ENCODE peak calls at places on chromosomes 2 and 18, in five cellular contexts. F, O, H, Y and B are unnamed samples.

GRCh38 chr18:51066273-51066672 is 36.3 kb downstream of the SMAD4 start:
- DNase-seq in O (no peak), F (no peak), Y (no peak), H (no peak), B (no peak)

GRCh38 chr2:200653021-200653420 is 67.2 kb downstream of the AOX1 start:
- DNase-seq in F (no peak), O (no peak), Y (no peak), H (no peak), B (no peak)

GRCh38 chr2:48213646-48214045 is 307.3 kb upstream of the FBXO11 start:
- DNase-seq in F (no peak), Y (no peak), O (no peak), H (no peak), B (no peak)

GRCh38 chr18:14781671-14782070 is 33.7 kb downstream of the ANKRD30B start:
- DNase-seq in O (no peak), H (no peak), Y (no peak), F (no peak), B (no peak)

GRCh38 chr2:55408098-55408882 is 11.4 kb downstream of the CCDC88A start:
- DNase-seq in H (no peak), Y (no peak), F (no peak), O (no peak), B (no peak)

GRCh38 chr2:56177420-56178220 is 6.2 kb upstream of the CCDC85A start:
- DNase-seq in F (no peak), Y (no peak), O (no peak), H (no peak), B (no peak)

GRCh38 chr2:173657996-173658717 is 303.5 kb downstream of the CDCA7 start:
- DNase-seq in Y (no peak), F (peak), H (no peak), O (peak), B (no peak)

GRCh38 chr2:28755411-28755810 is 3.8 kb downstream of the PPP1CB start:
- DNase-seq in O (no peak), Y (no peak), F (no peak), H (no peak), B (no peak)

GRCh38 chr2:217622205-217622621 is 380.6 kb downstream of the TNS1 start:
- DNase-seq in Y (no peak), F (peak), H (no peak), O (peak), B (no peak)

GRCh38 chr2:162060522-162060921 is 13.5 kb downstream of the DPP4 start:
- DNase-seq in H (no peak), F (no peak), Y (no peak), O (no peak), B (no peak)

GRCh38 chr2:100939445-100939844 is 62.6 kb upstream of the RPL31 start:
- DNase-seq in O (no peak), Y (no peak), F (no peak), H (no peak), B (no peak)

GRCh38 chr2:120855855-120856405 is 120.3 kb downstream of the GLI2 start:
- DNase-seq in F (no peak), H (no peak), Y (no peak), O (no peak), B (no peak)

GRCh38 chr2:114684404-114684803 is 242.0 kb downstream of the DPP10 start:
- DNase-seq in O (no peak), H (no peak), Y (no peak), F (no peak), B (no peak)

GRCh38 chr18:29271496-29271895 is 1094.6 kb upstream of the CDH2 start:
- DNase-seq in F (no peak), O (no peak), Y (no peak), H (no peak), B (no peak)

GRCh38 chr2:33051586-33052385 is 105.0 kb downstream of the LTBP1 start:
- DNase-seq in Y (no peak), O (no peak), H (no peak), F (peak), B (no peak)

GRCh38 chr2:240225660-240226475 is 85.4 kb upstream of the OTOS start:
- DNase-seq in H (no peak), F (no peak), O (no peak), Y (no peak), B (no peak)

GRCh38 chr18:46211816-46212215 is 107.6 kb downstream of the HAUS1 start:
- DNase-seq in H (no peak), Y (no peak), F (no peak), O (no peak), B (no peak)

GRCh38 chr2:48694143-48694542 is 61.4 kb downstream of the LHCGR start:
- DNase-seq in O (no peak), H (no peak), Y (no peak), F (peak), B (no peak)

GRCh38 chr2:119248311-119248710 is 24.7 kb downstream of the STEAP3 start:
- DNase-seq in F (no peak), H (no peak), Y (no peak), O (no peak), B (no peak)

GRCh38 chr18:5998166-5998881 is 103.0 kb upstream of the TMEM200C start:
- DNase-seq in F (peak), H (no peak), Y (no peak), O (no peak), B (no peak)
- TF ChIP-seq FOXM1 in F (no peak), H (no peak), Y (no peak), O (no peak), B (no peak)

GRCh38 chr18:69883781-69884180 is 63.9 kb downstream of the CD226 start:
- DNase-seq in Y (no peak), H (no peak), O (no peak), F (no peak), B (no peak)
- TF ChIP-seq FOXM1 in Y (no peak), H (no peak), O (no peak), F (no peak), B (no peak)

GRCh38 chr2:73284296-73285161 is at the start of gene FBXO41:
- DNase-seq in Y (peak), O (peak), F (peak), H (peak), B (peak)
- TF ChIP-seq FOXM1 in Y (no peak), O (no peak), F (no peak), H (no peak), B (no peak)

GRCh38 chr2:96119981-96120720 is 3.8 kb upstream of the ADRA2B start:
- DNase-seq in H (no peak), F (no peak), Y (no peak), O (no peak), B (no peak)

GRCh38 chr2:96117701-96118588 is 1.6 kb upstream of the ADRA2B start:
- DNase-seq in O (peak), H (no peak), F (no peak), Y (peak), B (no peak)

GRCh38 chr2:96119389-96119751 is 3.0 kb upstream of the ADRA2B start:
- DNase-seq in H (no peak), Y (no peak), O (no peak), F (no peak), B (no peak)

GRCh38 chr2:96116879-96117533 is 635 bp upstream of the ADRA2B start:
- DNase-seq in H (no peak), F (no peak), Y (peak), O (peak), B (peak)

DNA sequence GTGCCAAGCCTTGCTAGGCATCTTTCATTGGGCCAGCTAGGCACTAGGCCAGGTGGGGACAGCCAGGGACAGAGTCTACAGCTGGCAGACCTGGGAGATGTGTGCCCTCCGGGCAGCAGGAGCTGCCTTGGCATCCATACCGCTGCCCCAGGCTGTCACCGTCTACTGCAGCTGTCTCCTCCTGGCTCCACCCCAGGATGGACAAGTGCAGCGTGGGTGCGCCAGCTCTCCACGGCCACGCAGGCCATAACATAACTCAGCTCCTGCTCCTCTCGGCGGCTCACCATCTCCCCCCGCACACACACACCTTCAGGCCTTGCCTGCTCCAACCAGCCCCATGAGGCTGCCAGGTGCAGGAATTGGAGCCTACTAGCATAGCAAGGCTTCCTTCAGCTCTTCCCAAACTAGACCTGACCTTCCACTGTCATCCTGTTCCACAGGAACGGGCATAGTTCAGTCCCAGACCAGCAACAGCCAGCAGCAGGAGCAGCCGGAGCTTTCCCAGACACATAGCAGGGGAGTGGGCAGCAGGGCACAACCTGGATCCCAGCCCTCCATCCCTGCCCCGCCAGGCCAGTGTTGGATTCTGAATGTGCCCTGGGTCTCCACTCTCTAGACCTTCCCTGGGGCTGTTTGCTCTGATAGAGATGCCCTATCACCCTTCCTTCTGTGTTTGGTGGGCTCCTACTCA is 2.5 kb upstream of the ADRA2B start:
- DNase-seq in H (no peak), F (no peak), Y (no peak), O (no peak), B (no peak)
- TF ChIP-seq FOXM1 in H (no peak), F (no peak), Y (no peak), O (no peak), B (no peak)

GRCh38 chr2:168504323-168504722 is 48.3 kb downstream of the CERS6 start:
- DNase-seq in Y (no peak), H (no peak), O (no peak), F (no peak), B (no peak)
- TF ChIP-seq FOXM1 in Y (no peak), H (no peak), O (no peak), F (no peak), B (no peak)

DNA sequence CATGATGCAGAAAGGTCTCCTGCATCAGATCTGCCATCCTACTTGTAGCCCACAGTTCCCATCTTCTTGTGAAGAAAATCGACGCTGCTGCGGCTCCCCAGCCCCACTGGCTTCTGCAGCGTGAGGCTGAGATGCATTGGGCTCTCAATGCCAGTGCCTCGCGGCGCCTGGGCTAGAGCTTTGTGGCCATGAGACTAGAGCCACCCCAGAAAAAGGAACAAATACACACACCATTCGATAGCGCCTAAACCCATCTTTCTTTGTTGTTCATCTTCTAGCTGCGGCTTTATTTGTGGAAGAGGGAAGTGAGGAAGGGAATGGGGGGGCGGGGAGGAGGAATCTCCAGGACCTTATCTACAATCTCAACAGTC is 2.7 kb downstream of the NOL4 start:
- DNase-seq in F (no peak), O (peak), H (no peak), Y (no peak), B (peak)
- TF ChIP-seq FOXM1 in F (no peak), O (no peak), H (no peak), Y (no peak), B (no peak)

GRCh38 chr2:43210467-43211303 is 15.7 kb downstream of the ZFP36L2 start:
- DNase-seq in H (no peak), O (no peak), F (peak), Y (peak), B (no peak)
- TF ChIP-seq FOXM1 in H (no peak), O (no peak), F (no peak), Y (no peak), B (no peak)

GRCh38 chr2:74655579-74655978 is 1.5 kb downstream of the SEMA4F start:
- DNase-seq in F (no peak), Y (no peak), H (no peak), O (no peak), B (no peak)

GRCh38 chr2:74658516-74658915 is 4.5 kb downstream of the SEMA4F start:
- DNase-seq in Y (no peak), F (no peak), H (no peak), O (no peak), B (no peak)

GRCh38 chr2:74648009-74648443 is at the start of gene M1AP:
- DNase-seq in H (no peak), O (no peak), Y (no peak), F (no peak), B (no peak)

GRCh38 chr2:74653985-74654882 is at the start of gene SEMA4F:
- DNase-seq in Y (peak), F (peak), O (peak), H (peak), B (peak)

DNA sequence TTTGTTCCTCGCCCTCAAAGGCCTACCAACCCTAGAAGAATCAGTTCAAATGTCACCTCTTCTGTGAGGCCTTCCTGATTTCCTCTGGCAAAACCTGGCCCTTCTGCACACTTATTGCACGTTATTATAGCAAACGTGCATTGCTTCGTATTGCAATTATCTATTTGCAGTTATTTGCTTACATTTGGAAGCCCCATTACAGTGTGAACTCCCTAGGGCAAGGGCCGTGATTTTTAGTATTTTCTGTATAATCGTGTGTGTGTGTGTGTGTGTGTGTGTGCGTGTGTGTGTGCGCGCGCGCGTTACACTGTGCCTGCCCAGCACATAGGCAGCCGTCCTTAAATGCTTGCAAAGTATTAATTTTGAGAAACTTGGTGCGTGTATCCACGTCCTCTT is 460 bp upstream of the SEMA4F start:
- DNase-seq in Y (no peak), F (no peak), H (no peak), O (peak), B (no peak)
- TF ChIP-seq FOXM1 in Y (no peak), F (no peak), H (no peak), O (no peak), B (no peak)

GRCh38 chr2:5694016-5694690 is 2.0 kb downstream of the SOX11 start:
- DNase-seq in Y (no peak), F (no peak), O (peak), H (no peak), B (no peak)
- TF ChIP-seq FOXM1 in Y (no peak), F (no peak), O (no peak), H (no peak), B (no peak)

GRCh38 chr2:40434638-40435296 is 17.1 kb downstream of the SLC8A1 start:
- DNase-seq in O (no peak), F (no peak), Y (no peak), H (no peak), B (no peak)
- TF ChIP-seq FOXM1 in O (peak), F (no peak), Y (no peak), H (no peak), B (no peak)